ENCODE peak calls at places on chromosome 17, in seven cellular contexts. F is heart right ventricle, V is left lung, T is cardiac muscle cell, L is upper lobe of right lung, S is psoas muscle, J is OCI-LY7. M is an unnamed sample.

GRCh38 chr17:75765981-75766380 is 989 bp upstream of the GALK1 start:
- DNase-seq in F (no peak), V (no peak), T (no peak), L (no peak), S (peak; percentile 53), J (no peak), M (peak; percentile 50)

GRCh38 chr17:17553217-17554195 is 38.0 kb downstream of the PEMT start:
- DNase-seq in F (no peak), V (no peak), T (no peak), L (no peak), S (peak; percentile 70), J (no peak), M (no peak)

GRCh38 chr17:17538417-17539391 is 42.5 kb upstream of the RASD1 start:
- DNase-seq in F (no peak), V (peak; percentile 61), T (peak; percentile 28), L (no peak), S (peak; percentile 30), J (no peak), M (no peak)

GRCh38 chr17:8015957-8016631 is 13.7 kb downstream of the GUCY2D start:
- DNase-seq in F (no peak), V (peak; percentile 73), T (peak; percentile 32), L (peak; percentile 90), S (no peak), J (no peak), M (peak; percentile 46)

GRCh38 chr17:28957992-28958355 is 6.7 kb upstream of the PHF12 start:
- DNase-seq in F (no peak), V (no peak), T (no peak), L (no peak), S (no peak), J (no peak), M (no peak)

GRCh38 chr17:69802045-69802740 is 272.8 kb upstream of the KCNJ16 start:
- DNase-seq in F (no peak), V (no peak), T (no peak), L (no peak), S (no peak), J (no peak), M (no peak)

GRCh38 chr17:27489045-27489715 is 32.9 kb downstream of the KSR1 start:
- DNase-seq in F (peak; percentile 80), V (peak; percentile 80), T (no peak), L (peak; percentile 89), S (peak; percentile 89), J (no peak), M (no peak)

GRCh38 chr17:48542956-48543853 is 1.7 kb downstream of the HOXB2 start:
- DNase-seq in F (peak; percentile 44), V (no peak), T (peak; percentile 67), L (no peak), S (peak; percentile 73), J (no peak), M (no peak)

GRCh38 chr17:29796652-29797051 is 133.4 kb downstream of the SSH2 start:
- DNase-seq in F (no peak), V (no peak), T (no peak), L (no peak), S (no peak), J (no peak), M (no peak)

GRCh38 chr17:50026046-50026675 is 29.7 kb upstream of the ITGA3 start:
- DNase-seq in F (no peak), V (no peak), T (no peak), L (no peak), S (no peak), J (no peak), M (no peak)

GRCh38 chr17:66996926-66997325 is 32.4 kb downstream of the CACNG4 start:
- DNase-seq in F (no peak), V (no peak), T (no peak), L (no peak), S (no peak), J (no peak), M (no peak)

GRCh38 chr17:83175551-83176271 is 96.3 kb downstream of the METRNL start:
- DNase-seq in F (no peak), V (peak; percentile 22), T (no peak), L (no peak), S (no peak), J (no peak), M (no peak)

GRCh38 chr17:83173997-83174858 is 94.8 kb downstream of the METRNL start:
- DNase-seq in F (no peak), V (peak; percentile 30), T (peak; percentile 6), L (no peak), S (peak; percentile 84), J (peak; percentile 90), M (peak; percentile 17)

GRCh38 chr17:83176272-83176955 is 97.0 kb downstream of the METRNL start:
- DNase-seq in F (no peak), V (peak; percentile 21), T (no peak), L (no peak), S (no peak), J (no peak), M (peak; percentile 9)

GRCh38 chr17:83173180-83173996 is 94.0 kb downstream of the METRNL start:
- DNase-seq in F (no peak), V (peak; percentile 27), T (no peak), L (no peak), S (no peak), J (no peak), M (peak; percentile 8)

GRCh38 chr17:83174859-83175550 is 95.6 kb downstream of the METRNL start:
- DNase-seq in F (no peak), V (peak; percentile 20), T (no peak), L (no peak), S (no peak), J (peak; percentile 35), M (no peak)
- H3K9me3 ChIP-seq in F (no peaks in the 10 kb centered on the region), V (no peaks in the 10 kb centered on the region), T (no peaks in the 10 kb centered on the region), L (no peaks in the 10 kb centered on the region), S (no peaks in the 10 kb centered on the region), J (no peaks in the 10 kb centered on the region), M (no peaks in the 10 kb centered on the region)

GRCh38 chr17:6893382-6894205 is 62.1 kb upstream of the TEKT1 start:
- DNase-seq in F (no peak), V (no peak), T (no peak), L (no peak), S (no peak), J (no peak), M (no peak)

GRCh38 chr17:6894206-6894528 is 62.6 kb upstream of the TEKT1 start:
- DNase-seq in F (no peak), V (no peak), T (peak; percentile 21), L (no peak), S (no peak), J (peak; percentile 4), M (no peak)
- TF ChIP-seq CTCF in F (no peak), V (peak; percentile 23), T (peak; percentile 62), L (peak; percentile 27), S (peak; percentile 24), J (peak; percentile 71), M (no peak)

GRCh38 chr17:82007228-82007494 is 15.5 kb downstream of the CENPX start:
- DNase-seq in F (no peak), V (no peak), T (no peak), L (no peak), S (no peak), J (no peak), M (no peak)

GRCh38 chr17:82009413-82009812 is 13.3 kb downstream of the CENPX start:
- DNase-seq in F (no peak), V (no peak), T (no peak), L (no peak), S (no peak), J (no peak), M (no peak)

GRCh38 chr17:82007495-82008257 is 15.0 kb downstream of the CENPX start:
- DNase-seq in F (no peak), V (no peak), T (no peak), L (no peak), S (no peak), J (no peak), M (no peak)

GRCh38 chr17:82008941-82009405 is 13.7 kb downstream of the CENPX start:
- DNase-seq in F (peak; percentile 72), V (no peak), T (no peak), L (no peak), S (no peak), J (no peak), M (no peak)

GRCh38 chr17:82008258-82008940 is 14.3 kb downstream of the CENPX start:
- DNase-seq in F (no peak), V (no peak), T (no peak), L (no peak), S (no peak), J (no peak), M (no peak)
- H3K4me1 ChIP-seq in F (peaks cover 23% of the 10 kb centered on the region), V (no peaks in the 10 kb centered on the region), T (peaks cover 13% of the 10 kb centered on the region), L (peaks cover 3% of the 10 kb centered on the region), S (peaks cover 15% of the 10 kb centered on the region), J (no peaks in the 10 kb centered on the region), M (no peaks in the 10 kb centered on the region)

GRCh38 chr17:82948081-82948511 is 108.3 kb upstream of the ZNF750 start:
- DNase-seq in F (no peak), V (peak; percentile 19), T (no peak), L (peak; percentile 58), S (peak; percentile 49), J (no peak), M (no peak)

GRCh38 chr17:82949361-82949760 is 109.5 kb upstream of the ZNF750 start:
- DNase-seq in F (no peak), V (peak; percentile 26), T (no peak), L (peak; percentile 26), S (peak; percentile 24), J (no peak), M (peak; percentile 16)

GRCh38 chr17:82947051-82947991 is 107.5 kb upstream of the ZNF750 start:
- DNase-seq in F (no peak), V (peak; percentile 19), T (no peak), L (peak; percentile 36), S (peak; percentile 19), J (no peak), M (no peak)

GRCh38 chr17:82949984-82950383 is 110.2 kb upstream of the ZNF750 start:
- DNase-seq in F (no peak), V (no peak), T (no peak), L (peak; percentile 29), S (peak; percentile 35), J (no peak), M (no peak)

DNA sequence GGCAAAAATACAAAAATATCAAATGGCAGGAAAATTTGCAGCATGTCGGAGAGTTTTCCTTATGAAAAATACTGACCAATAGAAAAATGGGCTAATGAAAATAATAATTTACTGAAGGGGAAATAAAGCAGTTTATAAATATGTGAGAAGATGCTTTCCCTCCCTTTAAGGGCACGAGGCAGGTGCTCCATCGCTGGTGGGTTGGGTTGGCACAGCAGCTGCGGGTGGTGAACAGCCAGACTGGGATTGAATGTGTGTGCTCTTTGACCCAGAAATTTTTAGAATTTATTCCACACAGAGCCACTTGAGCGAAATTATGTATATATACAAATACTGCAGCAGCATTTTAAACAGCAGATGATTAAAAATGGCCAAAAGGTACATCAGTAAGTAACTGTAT is 109.1 kb upstream of the ZNF750 start:
- DNase-seq in F (no peak), V (no peak), T (no peak), L (no peak), S (peak; percentile 8), J (no peak), M (no peak)
- H3K9me3 ChIP-seq in F (peaks cover 18% of the 10 kb centered on the region), V (no peaks in the 10 kb centered on the region), T (no peaks in the 10 kb centered on the region), L (peaks cover 19% of the 10 kb centered on the region), S (peaks cover 18% of the 10 kb centered on the region), J (peaks cover 24% of the 10 kb centered on the region), M (no peaks in the 10 kb centered on the region)

DNA sequence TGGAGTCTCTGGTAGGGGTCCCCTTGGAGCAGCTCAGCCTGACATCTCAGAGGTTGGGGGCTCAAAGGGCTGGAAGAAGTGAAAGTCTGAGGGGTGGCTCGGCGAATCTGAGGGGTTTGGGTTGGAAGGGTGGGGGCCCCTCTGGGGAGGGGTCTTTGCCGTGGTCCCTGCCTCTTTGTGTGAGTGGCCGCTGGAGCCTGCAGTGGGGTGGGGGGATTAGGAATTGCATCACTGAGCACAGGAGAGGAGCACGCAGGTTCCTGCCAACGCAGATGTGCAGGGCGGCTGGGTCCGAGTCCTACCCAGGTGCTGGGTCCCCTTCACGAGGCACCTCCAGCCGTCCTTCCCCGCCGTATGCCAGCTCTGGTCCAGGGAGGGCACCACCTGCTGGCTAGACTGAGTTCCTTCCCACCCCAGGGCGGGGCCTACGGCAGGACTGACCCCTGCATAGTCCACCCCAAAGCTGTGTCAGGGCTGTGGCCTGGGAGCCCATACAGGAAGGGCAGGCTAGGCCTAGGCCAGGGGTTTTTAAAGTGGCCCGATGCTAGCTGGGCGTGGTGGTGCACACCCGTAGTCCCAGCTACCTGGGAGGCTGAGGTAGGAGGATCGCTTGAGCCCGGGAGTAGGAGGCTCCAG is 9.9 kb downstream of the FMNL1 start:
- DNase-seq in F (peak; percentile 39), V (no peak), T (peak; percentile 23), L (no peak), S (no peak), J (peak; percentile 51), M (peak; percentile 82)
- TF ChIP-seq CTCF in F (no peak), V (no peak), T (peak; percentile 36), L (peak; percentile 33), S (no peak), J (peak; percentile 69), M (no peak)